ENCODE peak calls at places on chromosomes 1 and 21, in seven cellular contexts. One of them, this sample, is unnamed.

GRCh38 chr1:222105393-222105737 is 363.5 kb upstream of the DUSP10 start:
- DNase-seq in neural progenitor cell: no peak
- DNase-seq in lower leg skin: no peak
- DNase-seq in heart right ventricle: no peak
- DNase-seq in ovary: no peak
- DNase-seq in HFF-Myc: no peak
- DNase-seq in cardiac muscle cell: no peak
- DNase-seq in this sample: no peak

GRCh38 chr1:211928222-211928856 is 97.8 kb upstream of the LPGAT1 start:
- DNase-seq in neural progenitor cell: no peak
- DNase-seq in lower leg skin: no peak
- DNase-seq in heart right ventricle: no peak
- DNase-seq in ovary: no peak
- DNase-seq in HFF-Myc: no peak
- DNase-seq in cardiac muscle cell: no peak
- DNase-seq in this sample: no peak

GRCh38 chr1:64686828-64687724 is 57.8 kb upstream of the RAVER2 start:
- DNase-seq in neural progenitor cell: peak
- DNase-seq in lower leg skin: no peak
- DNase-seq in heart right ventricle: no peak
- DNase-seq in ovary: no peak
- DNase-seq in HFF-Myc: no peak
- DNase-seq in cardiac muscle cell: peak
- DNase-seq in this sample: peak

GRCh38 chr21:42974832-42975820 is 764 bp downstream of the PKNOX1 start:
- DNase-seq in neural progenitor cell: peak
- DNase-seq in lower leg skin: peak
- DNase-seq in heart right ventricle: peak
- DNase-seq in ovary: peak
- DNase-seq in HFF-Myc: no peak
- DNase-seq in cardiac muscle cell: peak
- DNase-seq in this sample: no peak

GRCh38 chr1:905811-906531 is 17.8 kb upstream of the SAMD11 start:
- DNase-seq in neural progenitor cell: peak
- DNase-seq in lower leg skin: no peak
- DNase-seq in heart right ventricle: peak
- DNase-seq in ovary: no peak
- DNase-seq in HFF-Myc: no peak
- DNase-seq in cardiac muscle cell: no peak
- DNase-seq in this sample: no peak

GRCh38 chr1:77024500-77024899 is 157.2 kb downstream of the ST6GALNAC5 start:
- DNase-seq in neural progenitor cell: no peak
- DNase-seq in lower leg skin: no peak
- DNase-seq in heart right ventricle: no peak
- DNase-seq in ovary: no peak
- DNase-seq in HFF-Myc: no peak
- DNase-seq in cardiac muscle cell: no peak
- DNase-seq in this sample: no peak

GRCh38 chr1:27862671-27863551 is 9.4 kb upstream of the THEMIS2 start:
- DNase-seq in neural progenitor cell: no peak
- DNase-seq in lower leg skin: peak
- DNase-seq in heart right ventricle: no peak
- DNase-seq in ovary: no peak
- DNase-seq in HFF-Myc: peak
- DNase-seq in cardiac muscle cell: no peak
- DNase-seq in this sample: peak

GRCh38 chr1:62407398-62408009 is 29.3 kb upstream of the USP1 start:
- DNase-seq in neural progenitor cell: peak
- DNase-seq in lower leg skin: no peak
- DNase-seq in heart right ventricle: no peak
- DNase-seq in ovary: no peak
- DNase-seq in HFF-Myc: peak
- DNase-seq in cardiac muscle cell: peak
- DNase-seq in this sample: peak

GRCh38 chr1:2108877-2109580 is 58.8 kb downstream of the PRKCZ start:
- DNase-seq in neural progenitor cell: no peak
- DNase-seq in lower leg skin: no peak
- DNase-seq in heart right ventricle: peak
- DNase-seq in ovary: no peak
- DNase-seq in HFF-Myc: no peak
- DNase-seq in cardiac muscle cell: no peak
- DNase-seq in this sample: no peak

GRCh38 chr1:150487763-150488115 is 520 bp downstream of the TARS2 start:
- DNase-seq in neural progenitor cell: peak
- DNase-seq in lower leg skin: no peak
- DNase-seq in heart right ventricle: no peak
- DNase-seq in ovary: no peak
- DNase-seq in HFF-Myc: no peak
- DNase-seq in cardiac muscle cell: no peak
- DNase-seq in this sample: no peak

GRCh38 chr1:156276966-156277381 is 5.7 kb downstream of the SMG5 start:
- DNase-seq in neural progenitor cell: no peak
- DNase-seq in lower leg skin: no peak
- DNase-seq in heart right ventricle: no peak
- DNase-seq in ovary: no peak
- DNase-seq in HFF-Myc: no peak
- DNase-seq in cardiac muscle cell: no peak
- DNase-seq in this sample: no peak

GRCh38 chr1:60483471-60483870 is 409.9 kb upstream of the C1orf87 start:
- DNase-seq in neural progenitor cell: no peak
- DNase-seq in lower leg skin: no peak
- DNase-seq in heart right ventricle: no peak
- DNase-seq in ovary: no peak
- DNase-seq in HFF-Myc: no peak
- DNase-seq in cardiac muscle cell: no peak
- DNase-seq in this sample: no peak

GRCh38 chr1:203508463-203508862 is 14.5 kb downstream of the OPTC start:
- DNase-seq in neural progenitor cell: peak
- DNase-seq in lower leg skin: no peak
- DNase-seq in heart right ventricle: peak
- DNase-seq in ovary: peak
- DNase-seq in HFF-Myc: no peak
- DNase-seq in cardiac muscle cell: peak
- DNase-seq in this sample: no peak
- TF ChIP-seq CTCF in neural progenitor cell: no peak
- TF ChIP-seq CTCF in lower leg skin: no peak
- TF ChIP-seq CTCF in heart right ventricle: peak
- TF ChIP-seq CTCF in ovary: peak
- TF ChIP-seq CTCF in HFF-Myc: no peak
- TF ChIP-seq CTCF in cardiac muscle cell: no peak
- TF ChIP-seq CTCF in this sample: no peak

GRCh38 chr1:12597792-12598191 is 20.2 kb downstream of the DHRS3 start:
- DNase-seq in neural progenitor cell: no peak
- DNase-seq in lower leg skin: peak
- DNase-seq in heart right ventricle: peak
- DNase-seq in ovary: no peak
- DNase-seq in HFF-Myc: no peak
- DNase-seq in cardiac muscle cell: no peak
- DNase-seq in this sample: no peak

GRCh38 chr1:12595839-12596821 is 21.9 kb downstream of the DHRS3 start:
- DNase-seq in neural progenitor cell: peak
- DNase-seq in lower leg skin: peak
- DNase-seq in heart right ventricle: peak
- DNase-seq in ovary: peak
- DNase-seq in HFF-Myc: peak
- DNase-seq in cardiac muscle cell: peak
- DNase-seq in this sample: peak

GRCh38 chr1:12594490-12594889 is 23.5 kb downstream of the DHRS3 start:
- DNase-seq in neural progenitor cell: no peak
- DNase-seq in lower leg skin: no peak
- DNase-seq in heart right ventricle: no peak
- DNase-seq in ovary: no peak
- DNase-seq in HFF-Myc: no peak
- DNase-seq in cardiac muscle cell: no peak
- DNase-seq in this sample: no peak

GRCh38 chr1:12593621-12594066 is 24.4 kb downstream of the DHRS3 start:
- DNase-seq in neural progenitor cell: no peak
- DNase-seq in lower leg skin: peak
- DNase-seq in heart right ventricle: peak
- DNase-seq in ovary: peak
- DNase-seq in HFF-Myc: no peak
- DNase-seq in cardiac muscle cell: no peak
- DNase-seq in this sample: no peak

DNA sequence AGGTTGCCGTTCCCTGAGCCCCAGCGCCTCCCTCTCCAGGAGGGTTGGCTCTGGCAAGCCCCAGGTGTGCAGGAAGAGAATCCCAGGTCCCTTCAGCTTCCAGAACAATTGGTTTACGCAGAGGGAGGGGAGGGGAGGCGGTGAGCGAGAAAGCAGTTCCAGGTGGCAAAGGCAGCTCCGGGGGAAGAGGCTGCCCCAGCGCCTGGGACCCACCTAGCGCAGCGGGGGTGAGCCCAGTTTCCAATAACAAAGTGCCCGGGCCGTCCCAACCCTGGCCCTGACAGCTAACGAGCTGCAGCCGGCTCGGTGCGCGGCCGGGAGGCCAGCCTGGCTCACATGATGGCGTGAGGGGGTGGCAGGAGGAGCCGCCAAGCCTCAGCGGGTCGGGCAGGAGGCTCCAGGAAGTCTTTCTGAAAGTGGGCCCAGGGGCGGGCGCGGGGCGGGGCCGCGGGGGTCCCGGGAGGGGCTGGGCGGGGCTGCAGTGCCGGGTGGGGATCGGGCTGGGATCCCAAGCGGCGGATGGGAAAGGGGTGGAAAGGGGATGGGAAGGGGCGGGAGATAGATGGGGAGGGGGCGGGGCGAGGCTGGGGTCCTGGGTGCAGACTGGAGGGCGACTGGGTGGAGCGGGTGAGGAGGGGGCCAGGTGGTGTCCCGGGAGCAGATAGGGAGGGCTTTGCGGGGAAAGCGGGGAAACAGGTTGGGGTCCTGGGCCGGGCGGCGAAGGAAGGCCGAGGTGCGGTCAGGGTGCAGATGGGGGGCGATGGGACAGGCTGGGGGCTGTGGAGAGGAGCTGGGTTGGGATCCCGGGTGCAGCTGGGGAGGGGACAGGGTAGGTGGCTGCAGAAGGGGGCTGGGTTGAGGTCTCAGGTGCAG is 22.8 kb downstream of the DHRS3 start:
- DNase-seq in neural progenitor cell: peak
- DNase-seq in lower leg skin: peak
- DNase-seq in heart right ventricle: peak
- DNase-seq in ovary: peak
- DNase-seq in HFF-Myc: no peak
- DNase-seq in cardiac muscle cell: peak
- DNase-seq in this sample: no peak
- H3K4me3 ChIP-seq in neural progenitor cell: peak
- H3K4me3 ChIP-seq in lower leg skin: no peak
- H3K4me3 ChIP-seq in heart right ventricle: peak
- H3K4me3 ChIP-seq in ovary: peak
- H3K4me3 ChIP-seq in HFF-Myc: peak
- H3K4me3 ChIP-seq in cardiac muscle cell: peak
- H3K4me3 ChIP-seq in this sample: peak

DNA sequence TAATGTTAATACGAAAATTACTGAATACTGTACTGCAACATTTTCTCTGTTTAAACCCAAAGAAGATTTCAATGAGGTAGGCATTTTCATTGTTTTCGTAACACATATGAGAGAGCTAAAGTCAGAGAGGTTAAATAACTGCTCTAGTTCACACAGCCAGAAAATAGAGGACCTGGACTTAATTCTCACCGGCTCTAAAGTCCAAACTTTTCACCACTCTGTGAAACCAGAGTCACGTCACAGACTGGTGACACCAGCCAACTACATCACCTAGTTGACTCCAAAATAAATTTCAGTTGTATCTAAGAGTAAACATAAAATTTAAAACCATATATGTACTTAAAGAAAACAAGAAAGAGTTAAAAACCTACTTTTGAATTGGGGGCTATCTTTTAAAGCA is 146.7 kb downstream of the FCRL5 start:
- DNase-seq in neural progenitor cell: no peak
- DNase-seq in lower leg skin: no peak
- DNase-seq in heart right ventricle: no peak
- DNase-seq in ovary: no peak
- DNase-seq in HFF-Myc: no peak
- DNase-seq in cardiac muscle cell: no peak
- DNase-seq in this sample: no peak
- TF ChIP-seq CTCF in neural progenitor cell: no peak
- TF ChIP-seq CTCF in lower leg skin: no peak
- TF ChIP-seq CTCF in heart right ventricle: no peak
- TF ChIP-seq CTCF in ovary: no peak
- TF ChIP-seq CTCF in HFF-Myc: no peak
- TF ChIP-seq CTCF in cardiac muscle cell: no peak
- TF ChIP-seq CTCF in this sample: no peak

DNA sequence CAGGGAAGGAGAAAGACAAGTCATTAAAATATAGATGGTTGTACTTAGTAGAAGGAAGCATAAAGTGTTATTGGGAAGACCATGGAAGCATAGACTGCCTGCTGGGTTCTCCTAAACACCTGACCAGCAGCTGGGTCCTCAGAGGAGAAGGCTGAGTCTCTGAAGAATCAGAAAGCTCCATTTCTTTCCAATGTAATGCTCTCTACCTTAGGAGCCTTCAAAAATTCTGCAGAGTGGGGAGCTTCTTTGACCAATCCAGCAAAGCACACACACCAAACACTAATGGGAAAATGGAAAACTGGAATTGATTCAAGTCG is 21.1 kb upstream of the BCL10 start:
- DNase-seq in neural progenitor cell: no peak
- DNase-seq in lower leg skin: no peak
- DNase-seq in heart right ventricle: no peak
- DNase-seq in ovary: no peak
- DNase-seq in HFF-Myc: no peak
- DNase-seq in cardiac muscle cell: no peak
- DNase-seq in this sample: no peak
- H3K4me3 ChIP-seq in neural progenitor cell: no peak
- H3K4me3 ChIP-seq in lower leg skin: no peak
- H3K4me3 ChIP-seq in heart right ventricle: peak
- H3K4me3 ChIP-seq in ovary: no peak
- H3K4me3 ChIP-seq in HFF-Myc: no peak
- H3K4me3 ChIP-seq in cardiac muscle cell: no peak
- H3K4me3 ChIP-seq in this sample: peak

GRCh38 chr1:44811234-44811633 is 2.9 kb downstream of the BTBD19 start:
- DNase-seq in neural progenitor cell: peak
- DNase-seq in lower leg skin: no peak
- DNase-seq in heart right ventricle: peak
- DNase-seq in ovary: no peak
- DNase-seq in HFF-Myc: no peak
- DNase-seq in cardiac muscle cell: no peak
- DNase-seq in this sample: no peak

GRCh38 chr1:44807364-44808062 is 362 bp upstream of the DYNLT4 start:
- DNase-seq in neural progenitor cell: peak
- DNase-seq in lower leg skin: peak
- DNase-seq in heart right ventricle: peak
- DNase-seq in ovary: peak
- DNase-seq in HFF-Myc: peak
- DNase-seq in cardiac muscle cell: peak
- DNase-seq in this sample: peak

GRCh38 chr1:44808063-44808937 is at the start of gene BTBD19:
- DNase-seq in neural progenitor cell: peak
- DNase-seq in lower leg skin: peak
- DNase-seq in heart right ventricle: peak
- DNase-seq in ovary: peak
- DNase-seq in HFF-Myc: no peak
- DNase-seq in cardiac muscle cell: peak
- DNase-seq in this sample: peak

GRCh38 chr1:44810101-44810761 is 1.9 kb downstream of the BTBD19 start:
- DNase-seq in neural progenitor cell: no peak
- DNase-seq in lower leg skin: peak
- DNase-seq in heart right ventricle: peak
- DNase-seq in ovary: no peak
- DNase-seq in HFF-Myc: no peak
- DNase-seq in cardiac muscle cell: no peak
- DNase-seq in this sample: no peak

GRCh38 chr1:44808938-44809917 is 905 bp downstream of the BTBD19 start:
- DNase-seq in neural progenitor cell: no peak
- DNase-seq in lower leg skin: peak
- DNase-seq in heart right ventricle: peak
- DNase-seq in ovary: peak
- DNase-seq in HFF-Myc: no peak
- DNase-seq in cardiac muscle cell: no peak
- DNase-seq in this sample: peak
- TF ChIP-seq CTCF in neural progenitor cell: no peak
- TF ChIP-seq CTCF in lower leg skin: no peak
- TF ChIP-seq CTCF in heart right ventricle: peak
- TF ChIP-seq CTCF in ovary: no peak
- TF ChIP-seq CTCF in HFF-Myc: no peak
- TF ChIP-seq CTCF in cardiac muscle cell: peak
- TF ChIP-seq CTCF in this sample: no peak

This sample was measured in AG04449.